ENCODE peak calls at places on chromosomes 7 and 10, in five cellular contexts. M, F, R, B and E are unnamed samples.

GRCh38 chr10:121999301-121999700 is 10.3 kb downstream of the TACC2 start:
- DNase-seq in M (no peak), F (no peak), R (no peak), B (peak), E (no peak)

GRCh38 chr10:73910401-73910763 is 550 bp upstream of the PLAU start:
- DNase-seq in M (no peak), F (no peak), R (no peak), B (no peak), E (no peak)

GRCh38 chr10:5977471-5978370 is at the start of gene IL15RA:
- DNase-seq in M (no peak), F (peak), R (peak), B (peak), E (peak)

GRCh38 chr10:121426307-121426706 is 171.9 kb downstream of the FGFR2 start:
- DNase-seq in M (no peak), F (no peak), R (no peak), B (no peak), E (no peak)

GRCh38 chr10:45581497-45582385 is 90.8 kb downstream of the ZFAND4 start:
- DNase-seq in M (no peak), F (no peak), R (no peak), B (peak), E (no peak)

GRCh38 chr7:42232275-42232674 is 4.7 kb downstream of the GLI3 start:
- DNase-seq in M (no peak), F (peak), R (no peak), B (no peak), E (no peak)

GRCh38 chr10:6108631-6109443 is 20.0 kb downstream of the RBM17 start:
- DNase-seq in M (no peak), F (peak), R (no peak), B (peak), E (no peak)

GRCh38 chr10:131561897-131562296 is 250.4 kb upstream of the TCERG1L start:
- DNase-seq in M (no peak), F (no peak), R (no peak), B (no peak), E (no peak)

GRCh38 chr10:72846225-72846624 is 47.3 kb upstream of the OIT3 start:
- DNase-seq in M (no peak), F (peak), R (no peak), B (peak), E (no peak)

GRCh38 chr10:24209946-24210491 is 1.1 kb downstream of the KIAA1217 start:
- DNase-seq in M (no peak), F (peak), R (peak), B (peak), E (no peak)

GRCh38 chr7:22879718-22880306 is 57.2 kb upstream of the TOMM7 start:
- DNase-seq in M (no peak), F (no peak), R (no peak), B (no peak), E (no peak)

GRCh38 chr7:158828343-158829020 is 827 bp downstream of the ESYT2 start:
- DNase-seq in M (peak), F (no peak), R (peak), B (peak), E (peak)

GRCh38 chr7:12595148-12595547 is 24.6 kb downstream of the SCIN start:
- DNase-seq in M (no peak), F (no peak), R (no peak), B (no peak), E (no peak)

GRCh38 chr10:55631071-55631654 is 729.9 kb downstream of the ZWINT start:
- DNase-seq in M (no peak), F (peak), R (no peak), B (peak), E (no peak)

GRCh38 chr7:43249808-43250145 is 137.3 kb downstream of the HECW1 start:
- DNase-seq in M (no peak), F (no peak), R (no peak), B (peak), E (no peak)

GRCh38 chr10:112298581-112298980 is 15.4 kb downstream of the TECTB start:
- DNase-seq in M (no peak), F (no peak), R (no peak), B (no peak), E (no peak)

GRCh38 chr10:94430705-94431104 is 28.4 kb downstream of the TBC1D12 start:
- DNase-seq in M (no peak), F (no peak), R (no peak), B (peak), E (no peak)

GRCh38 chr7:157684596-157685429 is 348.0 kb downstream of the DNAJB6 start:
- DNase-seq in M (peak), F (no peak), R (no peak), B (no peak), E (no peak)

GRCh38 chr7:5237286-5237685 is 45.5 kb upstream of the SLC29A4 start:
- DNase-seq in M (peak), F (no peak), R (no peak), B (peak), E (no peak)